ENCODE peak calls at places on chromosomes 5 and 9, in seven cellular contexts. E is neural progenitor cell, W is RWPE1, H is psoas muscle, I is foreskin keratinocyte, O is PC-3, R is uterus. F is an unnamed sample.
A peak's percentile ranks its signal among the peaks of the same experiment; 100 is the strongest.

GRCh38 chr5:164345173-164345572 is 839.8 kb downstream of the MAT2B start:
- DNase-seq in E (peak; percentile 18), W (peak; percentile 20), H (no peak), I (peak; percentile 42), O (no peak), R (no peak), F (no peak)

GRCh38 chr9:2570615-2571479 is 50.7 kb upstream of the VLDLR start:
- DNase-seq in E (no peak), W (no peak), H (peak; percentile 98), I (peak; percentile 65), O (peak; percentile 93), R (peak; percentile 75), F (peak; percentile 39)

GRCh38 chr9:18608371-18608770 is 134.4 kb downstream of the ADAMTSL1 start:
- DNase-seq in E (no peak), W (no peak), H (no peak), I (no peak), O (no peak), R (no peak), F (no peak)

GRCh38 chr5:14173419-14174234 is 30.5 kb downstream of the TRIO start:
- DNase-seq in E (no peak), W (no peak), H (no peak), I (no peak), O (no peak), R (no peak), F (no peak)

GRCh38 chr5:15893866-15894265 is 285.7 kb downstream of the MARCHF11 start:
- DNase-seq in E (no peak), W (no peak), H (no peak), I (no peak), O (no peak), R (no peak), F (no peak)

GRCh38 chr5:172229904-172230303 is 35.9 kb downstream of the EFCAB9 start:
- DNase-seq in E (no peak), W (no peak), H (no peak), I (no peak), O (no peak), R (no peak), F (no peak)

GRCh38 chr5:53882637-53883036 is 322.2 kb downstream of the NDUFS4 start:
- DNase-seq in E (no peak), W (no peak), H (no peak), I (no peak), O (no peak), R (no peak), F (no peak)

GRCh38 chr9:134881313-134881670 is 682 bp downstream of the FCN2 start:
- DNase-seq in E (no peak), W (no peak), H (no peak), I (no peak), O (no peak), R (no peak), F (no peak)

GRCh38 chr5:15320896-15321295 is 179.1 kb upstream of the FBXL7 start:
- DNase-seq in E (peak; percentile 41), W (no peak), H (no peak), I (no peak), O (no peak), R (no peak), F (no peak)

GRCh38 chr9:91783411-91783810 is 166.6 kb downstream of the ROR2 start:
- DNase-seq in E (no peak), W (no peak), H (no peak), I (no peak), O (no peak), R (no peak), F (no peak)

GRCh38 chr9:124880501-124880900 is 18.6 kb downstream of the ARPC5L start:
- DNase-seq in E (no peak), W (no peak), H (no peak), I (no peak), O (no peak), R (no peak), F (no peak)
- H3K27ac ChIP-seq in E (no peak overlapping the region), W (peak overlapping the region; percentile 45), H (no peak overlapping the region), I (no peak overlapping the region), O (no peak overlapping the region), R (no peak overlapping the region), F (no peak overlapping the region)

DNA sequence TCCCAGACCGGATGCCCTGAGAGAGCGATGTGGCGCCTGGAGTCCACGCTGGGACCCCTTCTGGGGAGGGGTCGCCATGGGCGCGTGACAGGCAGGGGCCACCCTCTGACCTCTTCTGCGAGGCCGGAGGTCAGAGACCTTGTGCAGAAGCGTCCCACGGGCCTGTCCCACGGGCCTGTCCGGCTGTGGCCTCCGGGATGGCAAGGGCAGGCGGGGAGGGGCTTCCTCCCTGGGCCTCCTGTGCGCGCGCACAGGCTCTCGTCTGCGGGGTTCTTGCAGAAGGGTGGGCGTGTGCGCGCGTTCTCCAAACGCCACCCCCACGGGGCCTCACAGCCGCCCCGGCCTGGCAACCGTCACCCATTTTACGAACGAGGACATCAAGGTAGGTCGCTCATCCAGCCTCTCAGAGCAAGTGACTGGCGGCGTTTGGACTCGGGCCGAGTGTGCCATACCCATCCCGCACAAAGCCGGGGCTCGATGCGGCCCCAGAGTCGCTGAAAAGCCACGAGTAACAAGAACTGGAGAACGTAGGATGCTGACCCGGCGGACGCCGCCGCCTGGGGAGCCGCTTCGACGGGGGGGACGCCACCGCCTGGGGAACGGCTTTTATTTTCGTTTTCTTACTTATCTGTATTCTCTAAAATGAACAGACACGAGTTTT is 897 bp downstream of the AHRR start:
- DNase-seq in E (no peak), W (no peak), H (peak; percentile 58), I (no peak), O (no peak), R (no peak), F (no peak)
- H3K27ac ChIP-seq in E (no peak overlapping the region), W (peak overlapping the region; percentile 9), H (no peak overlapping the region), I (no peak overlapping the region), O (no peak overlapping the region), R (no peak overlapping the region), F (no peak overlapping the region)

GRCh38 chr5:132506094-132506692 is 15.6 kb upstream of the IRF1 start:
- DNase-seq in E (peak; percentile 35), W (peak; percentile 77), H (no peak), I (peak; percentile 46), O (peak; percentile 48), R (peak; percentile 24), F (no peak)
- H3K27ac ChIP-seq in E (no peak overlapping the region), W (no peak overlapping the region), H (no peak overlapping the region), I (no peak overlapping the region), O (no peak overlapping the region), R (peak overlapping the region; percentile 74), F (peak overlapping the region; percentile 61)

GRCh38 chr5:135140805-135141204 is 106.8 kb upstream of the PITX1 start:
- DNase-seq in E (no peak), W (peak; percentile 95), H (peak; percentile 69), I (peak; percentile 95), O (peak; percentile 36), R (no peak), F (no peak)
- H3K27ac ChIP-seq in E (no peak overlapping the region), W (peak overlapping the region; percentile 95), H (no peak overlapping the region), I (peak overlapping the region; percentile 69), O (peak overlapping the region; percentile 77), R (no peak overlapping the region), F (no peak overlapping the region)

GRCh38 chr9:70917277-70917676 is 204.1 kb downstream of the TRPM3 start:
- DNase-seq in E (no peak), W (no peak), H (no peak), I (no peak), O (no peak), R (no peak), F (no peak)

GRCh38 chr9:70924905-70925547 is 196.4 kb downstream of the TRPM3 start:
- DNase-seq in E (peak; percentile 81), W (peak; percentile 74), H (no peak), I (peak; percentile 80), O (peak; percentile 52), R (no peak), F (no peak)

GRCh38 chr9:70924380-70924779 is 197.0 kb downstream of the TRPM3 start:
- DNase-seq in E (no peak), W (peak; percentile 8), H (no peak), I (peak; percentile 64), O (no peak), R (no peak), F (no peak)

GRCh38 chr9:70923941-70924340 is 197.5 kb downstream of the TRPM3 start:
- DNase-seq in E (no peak), W (no peak), H (no peak), I (no peak), O (no peak), R (no peak), F (no peak)

DNA sequence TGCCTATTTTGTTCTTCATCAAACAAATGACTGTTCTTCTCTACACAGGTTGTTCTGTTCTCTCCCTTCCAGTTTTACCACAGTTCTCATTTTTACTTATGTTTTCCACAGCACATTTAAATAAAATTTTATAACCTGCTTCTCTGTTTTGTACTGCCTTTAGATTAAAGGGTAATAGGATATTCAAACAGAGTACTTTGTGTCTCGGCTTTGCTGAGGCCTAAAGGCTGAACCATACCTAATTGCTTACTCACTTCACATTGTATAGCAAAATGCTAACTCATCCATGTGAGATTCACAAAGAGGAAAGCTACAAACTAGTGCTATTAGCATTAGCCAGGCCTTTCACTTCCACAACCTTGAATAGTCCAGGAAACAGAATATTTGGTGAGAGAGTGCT is 200.3 kb downstream of the TRPM3 start:
- DNase-seq in E (peak; percentile 42), W (no peak), H (no peak), I (peak; percentile 78), O (no peak), R (no peak), F (no peak)
- H3K27ac ChIP-seq in E (peak overlapping the region; percentile 88), W (no peak overlapping the region), H (no peak overlapping the region), I (no peak overlapping the region), O (no peak overlapping the region), R (no peak overlapping the region), F (no peak overlapping the region)

GRCh38 chr5:138753794-138754698 is 821 bp downstream of the CTNNA1 start:
- DNase-seq in E (peak; percentile 81), W (peak; percentile 74), H (peak; percentile 95), I (peak; percentile 65), O (peak; percentile 78), R (peak; percentile 82), F (peak; percentile 94)
- H3K27ac ChIP-seq in E (peak overlapping the region; percentile 96), W (peak overlapping the region; percentile 97), H (peak overlapping the region; percentile 98), I (peak overlapping the region; percentile 99), O (peak overlapping the region; percentile 87), R (peak overlapping the region; percentile 99), F (peak overlapping the region; percentile 99)

GRCh38 chr9:115880221-115880620 is 273.4 kb upstream of the PAPPA start:
- DNase-seq in E (no peak), W (no peak), H (no peak), I (no peak), O (no peak), R (no peak), F (no peak)
- H3K27ac ChIP-seq in E (no peak overlapping the region), W (no peak overlapping the region), H (no peak overlapping the region), I (no peak overlapping the region), O (no peak overlapping the region), R (no peak overlapping the region), F (no peak overlapping the region)

GRCh38 chr9:133516256-133516960 is 8.4 kb downstream of the MYMK start:
- DNase-seq in E (no peak), W (no peak), H (peak; percentile 32), I (no peak), O (no peak), R (no peak), F (no peak)

GRCh38 chr9:133515615-133516255 is 9.0 kb downstream of the MYMK start:
- DNase-seq in E (no peak), W (no peak), H (peak; percentile 29), I (no peak), O (no peak), R (no peak), F (no peak)

GRCh38 chr9:133513214-133514088 is 11.3 kb downstream of the MYMK start:
- DNase-seq in E (no peak), W (no peak), H (peak; percentile 35), I (no peak), O (no peak), R (no peak), F (no peak)

GRCh38 chr9:133515240-133515610 is 9.5 kb downstream of the MYMK start:
- DNase-seq in E (no peak), W (no peak), H (peak; percentile 26), I (no peak), O (no peak), R (no peak), F (no peak)

GRCh38 chr9:133514475-133515239 is 10.1 kb downstream of the MYMK start:
- DNase-seq in E (no peak), W (no peak), H (peak; percentile 71), I (no peak), O (no peak), R (no peak), F (peak; percentile 58)
- H3K27ac ChIP-seq in E (no peak overlapping the region), W (peak overlapping the region; percentile 54), H (no peak overlapping the region), I (no peak overlapping the region), O (no peak overlapping the region), R (no peak overlapping the region), F (no peak overlapping the region)

F was measured in tibial nerve.